ENCODE peak calls at places on chromosomes 4 and X, in seven cellular contexts. N is MM.1S, Q is pancreas, F is WERI-Rb-1, B is astrocyte of the spinal cord, M is right lobe of liver, T is coronary artery. H is an unnamed sample.

GRCh38 chr4:155679343-155679742 is 12.7 kb downstream of the GUCY1A1 start:
- DNase-seq in N (no peak), Q (no peak), F (no peak), B (no peak), M (no peak), T (no peak), H (peak)

GRCh38 chrX:9788908-9789307 is 2.7 kb downstream of the SHROOM2 start:
- DNase-seq in N (no peak), Q (no peak), F (no peak), B (no peak), M (peak), T (no peak), H (peak)

GRCh38 chr4:27123050-27123768 is 262.6 kb downstream of the STIM2 start:
- DNase-seq in N (no peak), Q (no peak), F (no peak), B (peak), M (no peak), T (no peak), H (no peak)

GRCh38 chrX:134419784-134420183 is 40.2 kb upstream of the HPRT1 start:
- DNase-seq in N (no peak), Q (no peak), F (no peak), B (no peak), M (no peak), T (no peak), H (no peak)

GRCh38 chrX:150694738-150695410 is 1.7 kb downstream of the MTMR1 start:
- DNase-seq in N (no peak), Q (no peak), F (no peak), B (no peak), M (no peak), T (no peak), H (no peak)

GRCh38 chrX:74246524-74246923 is 57.5 kb upstream of the ZCCHC13 start:
- DNase-seq in N (no peak), Q (no peak), F (no peak), B (no peak), M (no peak), T (no peak), H (no peak)

GRCh38 chr4:38387348-38387747 is 276.7 kb upstream of the KLF3 start:
- DNase-seq in N (no peak), Q (no peak), F (no peak), B (peak), M (peak), T (peak), H (peak)

GRCh38 chr4:165079476-165079875 is 25.8 kb downstream of the TRIM75 start:
- DNase-seq in N (peak), Q (no peak), F (no peak), B (peak), M (peak), T (no peak), H (peak)

GRCh38 chr4:173319696-173320095 is 14.5 kb downstream of the HMGB2 start:
- DNase-seq in N (no peak), Q (no peak), F (no peak), B (no peak), M (no peak), T (no peak), H (no peak)

GRCh38 chr4:54547299-54548097 is 110.3 kb upstream of the KIT start:
- DNase-seq in N (peak), Q (no peak), F (no peak), B (no peak), M (no peak), T (no peak), H (no peak)

GRCh38 chrX:150503898-150504219 is 64.6 kb upstream of the MTM1 start:
- DNase-seq in N (no peak), Q (no peak), F (no peak), B (no peak), M (no peak), T (no peak), H (peak)

GRCh38 chr4:184265566-184266351 is 48.1 kb upstream of the ENPP6 start:
- DNase-seq in N (peak), Q (no peak), F (no peak), B (peak), M (no peak), T (no peak), H (no peak)

GRCh38 chr4:3523628-3524221 is 8.5 kb downstream of the LRPAP1 start:
- DNase-seq in N (no peak), Q (peak), F (no peak), B (no peak), M (no peak), T (no peak), H (no peak)

GRCh38 chrX:109831326-109831985 is 98.4 kb upstream of the ACSL4 start:
- DNase-seq in N (no peak), Q (no peak), F (no peak), B (no peak), M (no peak), T (no peak), H (no peak)

GRCh38 chrX:109826954-109827708 is 94.1 kb upstream of the ACSL4 start:
- DNase-seq in N (no peak), Q (no peak), F (no peak), B (peak), M (no peak), T (no peak), H (no peak)

GRCh38 chrX:109827772-109828171 is 94.7 kb upstream of the ACSL4 start:
- DNase-seq in N (no peak), Q (no peak), F (no peak), B (no peak), M (no peak), T (no peak), H (no peak)

GRCh38 chrX:109830704-109831206 is 97.7 kb upstream of the ACSL4 start:
- DNase-seq in N (no peak), Q (no peak), F (no peak), B (peak), M (no peak), T (no peak), H (no peak)

DNA sequence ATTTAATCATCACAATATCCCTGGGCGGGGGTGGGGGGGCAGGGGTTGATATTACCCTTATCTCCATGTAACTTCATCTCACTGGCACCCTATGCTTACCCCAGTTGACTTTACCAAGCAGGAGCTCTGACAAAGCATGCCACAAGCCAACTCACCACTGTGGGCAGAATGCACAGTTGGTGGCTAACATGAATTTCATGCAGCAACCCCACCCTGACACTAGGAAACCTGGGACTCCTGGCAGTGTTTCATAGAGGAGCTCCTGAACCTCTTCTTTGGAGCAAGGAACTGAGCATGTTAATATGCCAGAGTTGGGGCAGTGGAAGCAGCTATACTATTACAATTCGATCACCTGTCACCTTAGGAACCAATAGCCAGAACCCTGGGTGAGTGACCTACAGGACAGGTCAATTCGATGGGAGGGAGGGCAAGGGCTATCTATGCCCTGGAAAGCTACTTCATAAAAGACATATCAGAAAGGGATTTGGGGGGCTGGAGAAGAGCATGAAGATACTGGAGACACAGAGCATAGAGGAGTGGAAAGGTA is 97.2 kb upstream of the ACSL4 start:
- DNase-seq in N (no peak), Q (no peak), F (no peak), B (no peak), M (no peak), T (no peak), H (no peak)
- H3K4me3 ChIP-seq in N (no peak), Q (no peak), F (no peak), B (no peak), M (no peak), T (no peak), H (no peak)

DNA sequence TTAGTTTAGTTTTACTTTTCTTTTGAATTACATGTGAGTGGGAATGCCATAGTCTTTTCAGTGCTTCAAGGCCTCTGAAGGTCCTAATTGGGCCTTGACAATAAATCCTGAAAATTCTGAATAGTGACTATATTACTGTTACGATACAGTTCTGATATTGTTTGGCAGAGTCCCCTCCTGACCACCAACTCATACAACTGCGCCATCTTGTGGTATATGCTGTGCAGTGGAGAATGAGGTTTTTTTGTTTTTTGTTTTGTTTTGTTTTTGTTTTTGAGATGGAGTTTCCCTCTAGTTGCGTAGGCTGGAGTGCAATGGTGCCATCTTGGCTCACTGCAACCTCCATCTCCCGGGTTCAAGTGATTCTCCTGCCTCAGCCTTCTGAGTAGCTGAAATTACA is 56.6 kb upstream of the CHRDL1 start:
- DNase-seq in N (peak), Q (no peak), F (no peak), B (no peak), M (no peak), T (no peak), H (no peak)
- TF ChIP-seq CTCF in N (peak), Q (peak), F (peak), B (peak), M (peak), T (no peak), H (peak)

DNA sequence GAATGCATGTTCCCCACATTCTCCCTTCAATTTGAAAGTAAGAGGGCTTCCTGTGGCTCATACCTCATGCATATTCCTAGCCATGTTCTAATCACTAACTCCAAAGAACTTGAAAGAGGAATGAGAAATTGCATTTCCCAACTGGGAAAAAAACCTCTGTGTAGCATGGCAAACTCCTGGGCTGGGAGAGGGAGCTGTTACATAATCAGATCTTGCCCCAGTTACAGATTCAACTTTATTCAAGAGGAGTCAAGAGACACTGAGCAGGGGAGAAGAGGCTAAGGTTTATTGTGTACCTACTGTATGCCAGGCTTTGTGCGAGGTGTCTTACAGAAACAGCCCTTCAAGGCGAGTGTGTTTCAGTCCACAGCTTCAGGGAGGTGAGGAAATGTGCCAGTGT is 90.1 kb downstream of the SLC2A9 start:
- DNase-seq in N (no peak), Q (no peak), F (no peak), B (no peak), M (no peak), T (no peak), H (no peak)
- H3K4me3 ChIP-seq in N (no peak), Q (no peak), F (no peak), B (no peak), M (no peak), T (no peak), H (no peak)

GRCh38 chr4:108774809-108775530 is 12.1 kb upstream of the ETNPPL start:
- DNase-seq in N (no peak), Q (peak), F (no peak), B (no peak), M (peak), T (no peak), H (peak)
- TF ChIP-seq CTCF in N (no peak), Q (peak), F (no peak), B (no peak), M (peak), T (no peak), H (no peak)

GRCh38 chr4:140049024-140049923 is 104.7 kb downstream of the MAML3 start:
- DNase-seq in N (no peak), Q (peak), F (peak), B (peak), M (peak), T (no peak), H (peak)
- H3K4me3 ChIP-seq in N (no peak), Q (peak), F (peak), B (peak), M (peak), T (peak), H (no peak)

GRCh38 chr4:6916587-6917444 is 7.2 kb downstream of the TBC1D14 start:
- DNase-seq in N (no peak), Q (no peak), F (peak), B (no peak), M (peak), T (no peak), H (no peak)

GRCh38 chr4:6915041-6916005 is 5.7 kb downstream of the TBC1D14 start:
- DNase-seq in N (no peak), Q (no peak), F (no peak), B (no peak), M (no peak), T (no peak), H (no peak)

GRCh38 chr4:6918345-6918744 is 8.7 kb downstream of the TBC1D14 start:
- DNase-seq in N (no peak), Q (no peak), F (no peak), B (no peak), M (no peak), T (no peak), H (no peak)

GRCh38 chr4:6916069-6916586 is 6.5 kb downstream of the TBC1D14 start:
- DNase-seq in N (no peak), Q (no peak), F (no peak), B (no peak), M (no peak), T (no peak), H (no peak)

DNA sequence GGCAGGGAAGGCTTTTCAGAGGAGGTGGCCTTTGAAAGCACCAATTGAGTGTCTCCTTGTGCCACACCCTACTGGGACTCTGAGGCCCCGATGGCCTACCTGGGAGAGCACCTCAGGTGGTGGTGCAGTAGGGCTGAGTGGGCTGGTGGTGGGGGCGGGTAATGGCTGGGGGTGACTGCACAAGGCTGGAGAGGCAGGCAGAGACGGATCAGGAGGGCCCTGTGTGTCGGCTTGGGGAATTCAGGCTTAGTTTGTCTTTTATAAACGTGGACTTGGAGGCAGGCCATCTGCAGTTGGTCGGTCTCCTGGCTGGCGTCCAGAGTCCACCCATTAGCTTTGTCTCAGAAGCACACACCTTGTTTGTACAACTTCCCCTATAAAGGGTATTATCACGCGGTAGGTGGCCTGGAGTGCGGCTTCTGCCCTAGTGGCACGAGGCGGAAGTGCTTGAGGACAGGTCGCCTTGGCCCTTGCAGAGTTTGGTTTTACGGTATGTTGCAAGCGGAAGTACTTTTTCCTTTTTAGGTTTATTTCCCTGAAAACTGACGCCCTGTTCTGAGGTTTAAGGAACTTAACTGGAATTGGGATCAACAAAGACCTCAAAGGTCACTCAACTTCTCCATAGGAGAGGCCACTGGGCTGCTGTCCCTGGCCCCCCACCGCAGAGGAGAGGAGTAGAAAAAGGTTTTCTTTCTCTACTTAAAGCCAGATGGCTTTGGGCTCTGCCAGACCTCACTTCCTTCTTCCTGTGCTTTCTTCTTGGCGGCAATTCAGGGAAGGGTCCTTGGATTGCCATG is 8.0 kb downstream of the TBC1D14 start:
- DNase-seq in N (no peak), Q (peak), F (peak), B (peak), M (peak), T (no peak), H (peak)
- TF ChIP-seq CTCF in N (peak), Q (peak), F (peak), B (peak), M (peak), T (no peak), H (peak)

GRCh38 chr4:99887837-99888236 is 6.4 kb downstream of the LAMTOR3 start:
- DNase-seq in N (no peak), Q (no peak), F (no peak), B (no peak), M (no peak), T (no peak), H (no peak)
- H3K4me3 ChIP-seq in N (no peak), Q (no peak), F (no peak), B (no peak), M (no peak), T (no peak), H (no peak)